ENCODE peak calls at places on chromosomes 11 and 22, in four cellular contexts. W, M, Z and G are unnamed samples.

GRCh38 chr11:64745219-64745522 is 1.2 kb upstream of the RASGRP2 start:
- DNase-seq in Z (peak; percentile 70), M (peak; percentile 89), W (peak; percentile 71), G (peak; percentile 61)

GRCh38 chr11:65060913-65061408 is 2.6 kb upstream of the NAALADL1 start:
- DNase-seq in W (no peak), Z (peak; percentile 75), M (no peak), G (no peak)

GRCh38 chr11:10272132-10272531 is 21.9 kb downstream of the SBF2 start:
- DNase-seq in W (no peak), Z (no peak), M (no peak), G (no peak)

GRCh38 chr11:105577645-105578044 is 32.2 kb upstream of the GRIA4 start:
- DNase-seq in W (no peak), M (no peak), Z (no peak), G (no peak)

GRCh38 chr11:69383372-69383771 is 89.4 kb downstream of the MYEOV start:
- DNase-seq in Z (no peak), W (peak; percentile 16), M (no peak), G (no peak)

GRCh38 chr11:79414644-79415317 is 26.0 kb downstream of the TENM4 start:
- DNase-seq in W (no peak), M (no peak), Z (no peak), G (no peak)

GRCh38 chr11:34343153-34343552 is 14.7 kb downstream of the ABTB2 start:
- DNase-seq in M (no peak), Z (no peak), W (no peak), G (no peak)

GRCh38 chr11:24496728-24497396 is at the start of gene LUZP2:
- DNase-seq in W (no peak), Z (peak; percentile 86), M (peak; percentile 61), G (no peak)

GRCh38 chr11:44010789-44011251 is 37.0 kb upstream of the ACCSL start:
- DNase-seq in M (no peak), Z (no peak), W (no peak), G (no peak)

GRCh38 chr11:12800032-12800671 is 125.9 kb downstream of the TEAD1 start:
- DNase-seq in M (no peak), W (peak; percentile 63), Z (peak; percentile 46), G (peak; percentile 90)

GRCh38 chr22:37157516-37158289 is 8.0 kb upstream of the IL2RB start:
- DNase-seq in M (no peak), Z (no peak), W (no peak), G (no peak)

GRCh38 chr11:7077101-7077500 is 11.7 kb upstream of the RBMXL2 start:
- DNase-seq in Z (peak; percentile 79), W (no peak), M (no peak), G (no peak)

GRCh38 chr11:126544311-126545056 is 189.0 kb downstream of the ST3GAL4 start:
- DNase-seq in W (no peak), M (no peak), Z (peak; percentile 71), G (no peak)

GRCh38 chr11:45031912-45032519 is 81.3 kb upstream of the TP53I11 start:
- DNase-seq in Z (no peak), M (no peak), W (peak; percentile 21), G (no peak)

GRCh38 chr11:65864758-65865471 is 4.7 kb downstream of the MUS81 start:
- DNase-seq in Z (no peak), W (no peak), M (peak; percentile 56), G (no peak)

GRCh38 chr11:131850507-131850906 is 480.1 kb downstream of the NTM start:
- DNase-seq in M (no peak), W (no peak), Z (no peak), G (no peak)

GRCh38 chr11:66315498-66315885 is 1.4 kb downstream of the CD248 start:
- DNase-seq in W (no peak), M (no peak), Z (no peak), G (no peak)

GRCh38 chr11:128839081-128839480 is 28.0 kb downstream of the KCNJ1 start:
- DNase-seq in Z (peak; percentile 21), M (no peak), W (no peak), G (no peak)

GRCh38 chr11:111565111-111565720 is 24.7 kb downstream of the LAYN start:
- DNase-seq in Z (peak; percentile 87), M (no peak), W (peak; percentile 76), G (peak; percentile 72)

GRCh38 chr11:78742430-78742829 is 167.8 kb upstream of the NARS2 start:
- DNase-seq in M (peak; percentile 77), Z (no peak), W (peak; percentile 92), G (peak; percentile 90)

GRCh38 chr11:70431611-70432010 is 33.3 kb downstream of the CTTN start:
- DNase-seq in M (no peak), W (no peak), Z (no peak), G (no peak)

GRCh38 chr11:93198221-93198650 is 445 bp upstream of the SLC36A4 start:
- DNase-seq in Z (no peak), M (no peak), W (no peak), G (peak; percentile 7)

GRCh38 chr11:19849107-19849789 is 136.6 kb downstream of the NAV2 start:
- DNase-seq in W (peak; percentile 34), Z (no peak), M (no peak), G (no peak)

GRCh38 chr11:6693342-6694228 is 10.4 kb upstream of the MRPL17 start:
- DNase-seq in Z (no peak), M (no peak), W (no peak), G (no peak)

GRCh38 chr22:49462795-49463194 is 364.9 kb downstream of the BRD1 start:
- DNase-seq in W (no peak), Z (no peak), M (no peak), G (no peak)

GRCh38 chr11:18775492-18776292 is 15.9 kb downstream of the PTPN5 start:
- DNase-seq in W (peak; percentile 70), M (peak; percentile 84), Z (peak; percentile 92), G (peak; percentile 69)

GRCh38 chr22:29744902-29745301 is 21.9 kb downstream of the ZMAT5 start:
- DNase-seq in Z (no peak), W (peak; percentile 35), M (no peak), G (no peak)

GRCh38 chr11:118406599-118407166 is 5.3 kb downstream of the ATP5MG start:
- DNase-seq in Z (no peak), W (no peak), M (no peak), G (no peak)

GRCh38 chr22:49380828-49381114 is 446.9 kb downstream of the BRD1 start:
- DNase-seq in M (no peak), Z (no peak), W (peak; percentile 17), G (no peak)

GRCh38 chr22:50085211-50085999 is at the start of gene MLC1:
- DNase-seq in M (no peak), Z (no peak), W (no peak), G (no peak)

GRCh38 chr11:9815486-9816136 is 151.7 kb downstream of the SWAP70 start:
- DNase-seq in Z (no peak), M (no peak), W (no peak), G (no peak)

GRCh38 chr22:36334081-36334831 is 53.5 kb downstream of the MYH9 start:
- DNase-seq in M (no peak), Z (peak; percentile 68), W (no peak), G (no peak)

GRCh38 chr22:50306753-50307749 is at the start of gene PLXNB2:
- DNase-seq in M (peak; percentile 92), W (peak; percentile 84), Z (peak; percentile 83), G (peak; percentile 77)

GRCh38 chr11:107929611-107930200 is 1.5 kb downstream of the RAB39A start:
- DNase-seq in M (no peak), W (no peak), Z (peak; percentile 44), G (no peak)

GRCh38 chr22:48072777-48073176 is 1310.3 kb downstream of the TBC1D22A start:
- DNase-seq in Z (peak; percentile 76), M (no peak), W (no peak), G (no peak)

GRCh38 chr11:33258631-33259184 is 1.5 kb downstream of the HIPK3 start:
- DNase-seq in W (no peak), Z (no peak), M (no peak), G (peak; percentile 65)

GRCh38 chr11:123822022-123822421 is 15.9 kb upstream of the OR6M1 start:
- DNase-seq in M (no peak), Z (no peak), W (no peak), G (peak; percentile 59)

GRCh38 chr11:123822591-123822990 is 16.4 kb upstream of the OR6M1 start:
- DNase-seq in M (no peak), W (no peak), Z (peak; percentile 22), G (peak; percentile 11)
- H3K27ac ChIP-seq in M (no peak overlapping the region), W (no peak overlapping the region), Z (no peak overlapping the region), G (no peak overlapping the region)

DNA sequence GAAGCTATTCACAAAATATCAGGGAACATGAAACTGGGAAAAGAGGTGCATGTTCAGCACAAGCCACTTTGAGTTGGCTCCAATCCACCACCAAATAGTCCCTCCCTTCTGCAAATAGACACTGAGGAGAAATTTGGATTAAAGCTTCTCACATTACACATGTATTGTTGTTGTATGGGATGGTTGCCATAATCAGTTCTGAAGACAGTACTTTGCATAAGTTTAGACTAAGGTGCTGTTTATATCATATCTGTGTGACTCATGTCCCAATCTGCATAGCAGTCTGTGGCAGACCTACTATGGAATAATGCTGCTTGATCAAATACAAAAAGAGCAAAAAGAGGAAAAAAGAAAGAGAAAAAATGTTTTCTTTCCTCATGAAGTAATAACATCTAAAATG is 376.7 kb upstream of the DDI1 start:
- DNase-seq in M (no peak), W (no peak), Z (no peak), G (no peak)
- H3K4me1 ChIP-seq in M (peaks cover 4% of the 10 kb centered on the region), W (peaks cover 7% of the 10 kb centered on the region), Z (no peaks in the 10 kb centered on the region), G (peaks cover 4% of the 10 kb centered on the region)

DNA sequence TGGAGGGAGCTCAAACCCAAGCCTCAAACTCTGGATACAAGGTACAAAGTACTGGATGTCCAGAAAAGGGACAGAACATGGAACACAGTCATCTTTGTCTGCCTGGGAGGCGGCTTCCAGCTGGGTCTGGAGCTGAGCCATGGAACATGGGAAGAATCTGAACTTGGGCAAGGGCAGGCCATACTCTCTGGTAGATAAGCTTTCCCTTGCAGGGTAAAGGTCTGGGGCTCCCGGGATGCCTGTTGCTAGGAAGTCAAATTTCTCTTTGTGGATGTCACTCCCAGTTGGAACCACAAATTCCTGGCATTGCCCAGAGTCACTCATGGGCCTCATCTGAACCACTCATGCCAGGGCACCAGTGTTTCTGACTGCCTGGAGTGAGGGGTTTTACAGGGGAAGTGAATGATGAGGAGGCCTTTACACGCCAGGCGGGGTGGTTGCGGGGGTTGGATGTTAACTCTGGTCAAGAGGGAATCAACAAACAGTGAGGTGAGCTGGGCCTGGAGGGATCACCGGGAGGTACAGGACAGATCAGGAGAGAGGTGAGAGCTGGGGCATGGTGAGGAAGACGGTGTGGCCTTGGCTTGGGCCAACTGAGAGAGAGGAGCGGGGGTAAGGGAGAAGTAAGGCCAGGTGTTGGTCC is 5.7 kb downstream of the FTH1 start:
- DNase-seq in M (peak; percentile 57), W (peak; percentile 67), Z (no peak), G (peak; percentile 98)
- H3K27ac ChIP-seq in M (peak overlapping the region; percentile 98), W (peak overlapping the region; percentile 100), Z (no peak overlapping the region), G (peak overlapping the region; percentile 76)

GRCh38 chr11:313787-314547 is at the start of gene IFITM1:
- DNase-seq in M (peak; percentile 73), Z (peak; percentile 87), W (no peak), G (peak; percentile 74)
- H3K4me1 ChIP-seq in M (peaks cover 36% of the 10 kb centered on the region), Z (peaks cover 54% of the 10 kb centered on the region), W (peaks cover 69% of the 10 kb centered on the region), G (peaks cover 2% of the 10 kb centered on the region)